ENCODE peak calls at places on chromosomes 3 and 15, in eight cellular contexts. K is omental fat pad; H is mammary epithelial cell; A is fibroblast of mammary gland; Z is right atrium auricular region; C is CD4-positive, alpha-beta T cell; N is IMR-90; Q is progenitor cell of endocrine pancreas. E is an unnamed sample.

GRCh38 chr15:78421241-78421994 is 16.6 kb upstream of the IREB2 start:
- DNase-seq in N (no peak), K (no peak), H (no peak), Z (no peak), A (no peak), C (no peak), Q (no peak), E (no peak)

GRCh38 chr15:36335211-36335610 is 244.2 kb upstream of the CDIN1 start:
- DNase-seq in Z (no peak), Q (no peak), A (no peak), N (no peak), H (no peak), C (no peak), K (no peak), E (no peak)

GRCh38 chr3:151579571-151580270 is 118.9 kb upstream of the IGSF10 start:
- DNase-seq in A (peak; percentile 69), H (no peak), Q (no peak), N (no peak), K (no peak), C (no peak), Z (peak; percentile 68), E (no peak)

GRCh38 chr3:69113536-69113935 is 8.9 kb downstream of the LMOD3 start:
- DNase-seq in H (peak; percentile 30), K (no peak), C (no peak), A (peak; percentile 42), Q (no peak), N (peak; percentile 23), Z (no peak), E (no peak)

GRCh38 chr3:137787520-137787919 is 23.4 kb downstream of the SOX14 start:
- DNase-seq in Q (no peak), Z (no peak), H (no peak), N (no peak), K (no peak), C (no peak), A (no peak), E (no peak)

GRCh38 chr15:82963356-82964341 is 11.1 kb upstream of the HOMER2 start:
- DNase-seq in Q (no peak), A (peak; percentile 35), K (no peak), H (peak; percentile 23), N (no peak), C (no peak), Z (no peak), E (no peak)

GRCh38 chr3:44914936-44915335 is 40.5 kb downstream of the TGM4 start:
- DNase-seq in Z (no peak), Q (no peak), H (no peak), K (no peak), C (no peak), A (no peak), N (no peak), E (no peak)

GRCh38 chr3:124491098-124491497 is 239.2 kb upstream of the UMPS start:
- DNase-seq in Q (no peak), K (no peak), H (no peak), N (no peak), C (no peak), A (no peak), Z (no peak), E (no peak)

GRCh38 chr15:75599396-75599795 is 20.3 kb upstream of the PTPN9 start:
- DNase-seq in H (no peak), C (no peak), Q (no peak), A (no peak), Z (no peak), K (no peak), N (no peak), E (no peak)

GRCh38 chr15:100918690-100919480 is at the start of gene LRRK1:
- DNase-seq in Q (no peak), N (peak; percentile 40), Z (no peak), C (no peak), K (no peak), H (peak; percentile 60), A (peak; percentile 32), E (no peak)

GRCh38 chr3:51269466-51269865 is 115.6 kb upstream of the MANF start:
- DNase-seq in H (peak; percentile 31), N (no peak), C (no peak), Z (no peak), A (peak; percentile 13), Q (no peak), K (no peak), E (no peak)
- TF ChIP-seq CTCF in H (peak; percentile 33), N (peak; percentile 34), C (peak; percentile 22), Z (no peak), A (peak; percentile 4), Q (no peak), K (no peak), E (no peak)

GRCh38 chr3:105867690-105868449 is 942 bp downstream of the CBLB start:
- DNase-seq in A (peak; percentile 35), K (no peak), N (no peak), C (no peak), Q (no peak), H (peak; percentile 49), Z (no peak), E (no peak)

GRCh38 chr3:105865867-105866350 is 2.9 kb downstream of the CBLB start:
- DNase-seq in N (no peak), C (no peak), Z (no peak), Q (no peak), H (no peak), A (no peak), K (no peak), E (no peak)

GRCh38 chr3:105865016-105865623 is 3.7 kb downstream of the CBLB start:
- DNase-seq in C (no peak), A (no peak), Z (no peak), N (peak; percentile 37), H (no peak), K (no peak), Q (no peak), E (no peak)

GRCh38 chr3:105868450-105868744 is 415 bp downstream of the CBLB start:
- DNase-seq in C (no peak), H (no peak), Z (no peak), Q (peak; percentile 56), K (peak; percentile 25), A (peak; percentile 41), N (peak; percentile 52), E (peak; percentile 40)

DNA sequence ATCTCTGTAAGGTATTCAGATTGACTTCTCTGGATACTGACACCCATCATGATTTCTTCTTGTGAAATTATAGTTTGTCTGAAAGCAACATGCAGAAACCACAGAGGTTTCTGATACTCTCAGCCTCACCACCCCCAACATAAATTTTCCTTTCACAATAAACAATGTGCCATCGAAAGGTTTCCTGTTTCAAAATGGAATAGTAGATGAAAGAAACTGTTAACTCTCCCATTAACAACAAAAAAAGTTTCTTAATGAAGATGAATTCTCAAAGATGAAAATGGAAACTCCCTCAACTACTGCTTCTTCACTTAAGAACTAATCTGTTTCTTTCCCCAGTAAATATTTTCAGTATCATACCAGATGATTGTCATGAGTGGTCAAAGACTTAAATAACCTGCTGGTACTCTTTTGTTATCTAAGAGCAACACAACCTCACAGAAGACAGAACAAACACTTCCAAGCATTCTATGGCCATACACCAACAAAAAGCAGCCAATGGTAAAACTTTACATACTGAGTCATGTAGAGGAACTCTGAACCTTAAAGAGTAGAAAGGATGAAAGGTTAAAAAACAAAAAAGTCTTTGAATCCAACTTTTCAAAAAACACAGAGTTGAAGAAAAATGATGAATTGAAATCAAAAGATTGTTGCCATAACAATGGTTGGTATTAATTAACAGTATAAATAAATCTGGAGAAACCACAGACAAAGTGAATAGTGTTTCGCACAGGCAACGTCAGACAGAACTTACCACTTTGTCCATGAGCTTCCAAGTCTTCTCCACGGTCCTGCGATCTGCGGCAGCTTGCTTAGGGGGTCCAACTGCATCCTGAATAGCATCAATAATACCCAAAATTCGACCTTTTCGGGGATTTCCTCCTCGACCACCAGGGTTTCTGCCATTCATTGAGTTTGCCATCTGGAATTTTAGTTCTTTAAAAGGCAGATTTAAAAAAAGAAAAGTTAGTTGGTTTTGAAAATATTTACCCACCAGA is 1.9 kb downstream of the CBLB start:
- DNase-seq in K (no peak), A (peak; percentile 73), Z (no peak), H (peak; percentile 33), N (peak; percentile 40), Q (no peak), C (no peak), E (no peak)
- TF ChIP-seq CTCF in K (no peak), A (no peak), Z (no peak), H (no peak), N (no peak), Q (no peak), C (no peak), E (no peak)

DNA sequence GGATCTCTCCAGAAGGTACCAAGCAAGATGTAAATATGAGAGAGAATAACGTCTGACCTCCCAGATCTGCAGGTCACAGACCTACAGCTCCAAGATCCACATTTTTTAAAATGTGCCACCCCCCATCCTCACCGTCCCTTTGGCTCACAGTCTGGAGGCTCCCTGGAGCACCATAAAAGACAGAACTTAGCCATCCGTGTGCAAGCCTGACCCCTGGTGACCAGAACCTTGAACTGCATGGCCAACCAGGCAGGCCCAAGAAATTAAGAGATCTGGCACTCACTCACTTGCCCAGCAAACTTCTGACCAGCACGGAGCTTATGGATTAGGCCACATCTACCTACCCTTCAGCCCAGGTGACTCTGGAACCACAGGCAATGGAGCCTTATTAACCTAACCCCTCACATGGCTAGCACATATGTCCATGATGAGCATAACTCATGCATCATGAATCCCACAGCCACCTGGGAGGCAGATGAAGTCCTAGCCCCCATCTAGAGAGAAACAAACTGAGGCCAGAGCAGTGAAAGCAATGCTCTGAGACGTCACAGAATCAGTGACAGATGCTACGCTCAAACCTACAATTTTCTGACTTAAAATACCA is 275.3 kb downstream of the UACA start:
- DNase-seq in Q (peak; percentile 64), C (peak; percentile 81), A (peak; percentile 80), K (peak; percentile 83), N (peak; percentile 67), H (peak; percentile 60), Z (peak; percentile 83), E (peak; percentile 75)
- TF ChIP-seq CTCF in Q (peak; percentile 96), C (peak; percentile 92), A (peak; percentile 99), K (peak; percentile 68), N (peak; percentile 95), H (peak; percentile 99), Z (peak; percentile 97), E (peak; percentile 88)

GRCh38 chr3:7282988-7283387 is 422.1 kb downstream of the GRM7 start:
- DNase-seq in K (no peak), Z (no peak), A (no peak), H (no peak), N (no peak), Q (no peak), C (no peak), E (no peak)

GRCh38 chr3:7289113-7289512 is 428.2 kb downstream of the GRM7 start:
- DNase-seq in H (no peak), Z (no peak), K (no peak), A (no peak), C (no peak), N (no peak), Q (no peak), E (no peak)

GRCh38 chr3:7290062-7290825 is 429.3 kb downstream of the GRM7 start:
- DNase-seq in K (no peak), Q (no peak), N (no peak), C (no peak), Z (no peak), A (no peak), H (no peak), E (no peak)

GRCh38 chr3:7288133-7288532 is 427.2 kb downstream of the GRM7 start:
- DNase-seq in Z (no peak), C (no peak), Q (no peak), A (no peak), K (no peak), H (no peak), N (no peak), E (no peak)

DNA sequence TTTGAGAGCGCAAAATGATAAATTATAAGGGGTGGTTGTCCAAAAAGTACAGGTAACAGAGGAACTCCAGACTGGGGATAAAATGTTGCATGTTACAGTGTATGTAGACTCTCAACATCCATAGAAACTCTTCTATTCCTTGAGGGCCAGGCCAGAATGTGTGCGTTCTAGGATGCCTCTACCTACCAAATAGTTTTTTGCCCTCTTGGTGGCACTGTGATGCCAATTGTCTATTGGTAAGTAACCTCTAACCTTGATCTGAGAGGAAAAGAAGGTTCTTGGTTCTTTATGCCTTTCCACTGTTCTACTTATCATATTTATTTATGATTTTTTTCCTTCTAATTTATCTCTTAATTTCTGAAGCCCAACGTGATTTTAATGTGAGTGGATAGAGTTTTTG is 424.6 kb downstream of the GRM7 start:
- DNase-seq in Q (no peak), H (peak; percentile 9), N (no peak), A (peak; percentile 1), K (no peak), Z (no peak), C (no peak), E (no peak)
- TF ChIP-seq CTCF in Q (no peak), H (peak; percentile 20), N (no peak), A (no peak), K (no peak), Z (no peak), C (no peak), E (peak; percentile 33)